ENCODE peak calls at places on chromosome 11, in nine cellular contexts. S, I, Z, H, E, Q, U, L and B are unnamed samples.

GRCh38 chr11:18416459-18416858 is 4.3 kb downstream of the LDHC start:
- DNase-seq in Z (no peak), L (no peak), E (no peak), S (no peak), H (no peak), Q (no peak), U (no peak), I (no peak), B (no peak)

GRCh38 chr11:45812581-45813548 is 7.9 kb downstream of the SLC35C1 start:
- DNase-seq in E (no peak), I (no peak), Z (no peak), Q (no peak), U (no peak), H (no peak), L (no peak), S (no peak), B (no peak)

GRCh38 chr11:130218501-130218900 is 58.9 kb downstream of the ST14 start:
- DNase-seq in Z (no peak), U (no peak), L (no peak), H (no peak), S (no peak), I (no peak), E (no peak), Q (no peak), B (no peak)

GRCh38 chr11:103378931-103379330 is 269.7 kb downstream of the DYNC2H1 start:
- DNase-seq in H (no peak), I (no peak), Q (no peak), Z (no peak), S (no peak), U (no peak), L (no peak), E (no peak), B (no peak)

GRCh38 chr11:111977141-111978027 is 40.2 kb downstream of the DIXDC1 start:
- DNase-seq in I (peak; percentile 23), E (peak; percentile 75), Z (no peak), H (no peak), Q (peak; percentile 29), L (no peak), S (peak; percentile 1), U (peak; percentile 82), B (peak; percentile 79)

GRCh38 chr11:84847842-84848241 is 779.3 kb downstream of the DLG2 start:
- DNase-seq in E (no peak), U (no peak), Q (no peak), L (no peak), I (no peak), Z (no peak), S (no peak), H (no peak), B (no peak)

GRCh38 chr11:31096191-31096590 is 273.3 kb downstream of the DCDC1 start:
- DNase-seq in H (no peak), L (no peak), E (no peak), I (no peak), S (no peak), Z (no peak), U (no peak), Q (no peak), B (no peak)

GRCh38 chr11:88231894-88232482 is 56.7 kb upstream of the RAB38 start:
- DNase-seq in Z (no peak), L (no peak), U (no peak), H (peak; percentile 5), E (no peak), I (peak; percentile 11), S (peak; percentile 18), Q (peak; percentile 2), B (peak; percentile 48)

GRCh38 chr11:11179239-11179638 is 173.8 kb downstream of the CSNK2A3 start:
- DNase-seq in E (peak; percentile 10), U (peak; percentile 88), H (peak; percentile 57), Q (no peak), Z (no peak), I (no peak), L (no peak), S (no peak), B (no peak)

GRCh38 chr11:17459211-17459610 is 17.4 kb downstream of the ABCC8 start:
- DNase-seq in I (no peak), H (no peak), S (no peak), U (no peak), E (no peak), Q (no peak), L (no peak), Z (no peak), B (no peak)

GRCh38 chr11:24226606-24227005 is 270.2 kb upstream of the LUZP2 start:
- DNase-seq in L (no peak), I (no peak), S (no peak), Z (no peak), E (no peak), U (no peak), Q (no peak), H (no peak), B (no peak)

GRCh38 chr11:75524576-75525432 is 937 bp downstream of the GDPD5 start:
- DNase-seq in E (no peak), I (peak; percentile 30), U (peak; percentile 68), Q (peak; percentile 37), Z (no peak), S (peak; percentile 30), L (no peak), H (no peak), B (peak; percentile 76)

GRCh38 chr11:128195057-128195751 is 392.2 kb downstream of the ETS1 start:
- DNase-seq in U (no peak), I (no peak), L (no peak), Z (no peak), S (peak; percentile 32), E (no peak), H (no peak), Q (peak; percentile 20), B (no peak)

GRCh38 chr11:20474176-20474950 is 86.8 kb downstream of the PRMT3 start:
- DNase-seq in H (no peak), L (no peak), Z (no peak), U (peak; percentile 53), Q (no peak), I (no peak), S (no peak), E (no peak), B (peak; percentile 44)

GRCh38 chr11:11349870-11350325 is 3.2 kb downstream of the CSNK2A3 start:
- DNase-seq in E (no peak), S (no peak), Z (no peak), U (peak; percentile 68), H (peak; percentile 15), I (no peak), L (no peak), Q (no peak), B (no peak)

GRCh38 chr11:93935826-93936225 is 85.3 kb upstream of the HEPHL1 start:
- DNase-seq in H (no peak), E (no peak), Q (no peak), Z (no peak), I (no peak), U (no peak), S (no peak), L (no peak), B (no peak)

GRCh38 chr11:77375114-77375513 is 73.6 kb upstream of the GDPD4 start:
- DNase-seq in L (no peak), E (no peak), Z (no peak), Q (no peak), S (no peak), U (no peak), I (no peak), H (no peak), B (no peak)

GRCh38 chr11:127275771-127276170 is 275.2 kb upstream of the KIRREL3 start:
- DNase-seq in Q (no peak), U (no peak), E (no peak), L (no peak), Z (no peak), H (no peak), S (no peak), I (no peak), B (no peak)

GRCh38 chr11:75583710-75584658 is 21.9 kb downstream of the SERPINH1 start:
- DNase-seq in H (no peak), U (peak; percentile 85), I (no peak), S (no peak), E (peak; percentile 82), Z (no peak), L (no peak), Q (no peak), B (peak; percentile 83)

GRCh38 chr11:129313588-129314288 is 61.9 kb upstream of the BARX2 start:
- DNase-seq in S (no peak), U (no peak), H (no peak), I (no peak), Q (no peak), E (no peak), Z (no peak), L (no peak), B (no peak)

GRCh38 chr11:206002-206384 is 1.2 kb downstream of the BET1L start:
- DNase-seq in L (no peak), Z (no peak), H (no peak), U (no peak), I (peak; percentile 5), Q (no peak), E (no peak), S (no peak), B (no peak)

GRCh38 chr11:119056397-119056999 is 507 bp downstream of the HYOU1 start:
- DNase-seq in S (peak; percentile 37), E (no peak), Z (no peak), Q (peak; percentile 41), L (no peak), H (no peak), I (no peak), U (peak; percentile 72), B (no peak)

GRCh38 chr11:14213006-14213405 is 146.0 kb downstream of the RRAS2 start:
- DNase-seq in Q (no peak), U (no peak), Z (no peak), I (no peak), L (no peak), E (no peak), S (no peak), H (no peak), B (no peak)

GRCh38 chr11:59174664-59175033 is 2.7 kb downstream of the DTX4 start:
- DNase-seq in Z (no peak), E (no peak), U (peak; percentile 92), I (no peak), H (no peak), Q (no peak), L (no peak), S (no peak), B (no peak)

GRCh38 chr11:82775736-82776346 is 42.2 kb upstream of the FAM181B start:
- DNase-seq in Q (peak; percentile 34), Z (no peak), E (no peak), U (peak; percentile 85), I (peak; percentile 17), L (no peak), H (no peak), S (peak; percentile 6), B (peak; percentile 52)

GRCh38 chr11:111793863-111794262 is 27.7 kb upstream of the PPP2R1B start:
- DNase-seq in E (no peak), L (no peak), H (no peak), S (no peak), I (no peak), Z (no peak), Q (no peak), U (peak; percentile 16), B (no peak)

GRCh38 chr11:67644472-67645418 is 5.2 kb upstream of the TBX10 start:
- DNase-seq in Z (no peak), U (no peak), H (no peak), E (no peak), L (no peak), I (no peak), S (no peak), Q (no peak), B (peak; percentile 44)

GRCh38 chr11:117842131-117842941 is 17.8 kb upstream of the FXYD2 start:
- DNase-seq in U (peak; percentile 36), E (no peak), S (no peak), Z (no peak), I (no peak), Q (no peak), H (no peak), L (no peak), B (peak; percentile 43)

GRCh38 chr11:68312780-68313573 is 586 bp downstream of the LRP5 start:
- DNase-seq in Z (no peak), H (no peak), L (no peak), U (no peak), Q (peak; percentile 32), S (no peak), E (peak; percentile 61), I (no peak), B (peak; percentile 63)

GRCh38 chr11:43278302-43278956 is 33.4 kb upstream of the API5 start:
- DNase-seq in U (no peak), L (no peak), S (no peak), I (no peak), Z (no peak), E (no peak), H (no peak), Q (no peak), B (peak; percentile 54)

GRCh38 chr11:126153999-126154398 is 57.5 kb downstream of the RPUSD4 start:
- DNase-seq in U (no peak), E (no peak), L (no peak), I (no peak), Q (no peak), S (no peak), Z (no peak), H (no peak), B (no peak)